ENCODE peak calls at places on chromosomes 5 and 9, in seven cellular contexts. N is GM23338, S is brain microvascular endothelial cell, M is omental fat pad, V is gastrocnemius medialis, G is lower lobe of right lung, Q is WERI-Rb-1. U is an unnamed sample.

GRCh38 chr5:124232517-124232916 is 513.9 kb downstream of the ZNF608 start:
- DNase-seq in N (no peak), S (no peak), M (no peak), V (no peak), G (no peak), Q (no peak), U (no peak)

GRCh38 chr9:2198956-2199635 is 183.9 kb downstream of the SMARCA2 start:
- DNase-seq in N (no peak), S (no peak), M (no peak), V (no peak), G (no peak), Q (no peak), U (no peak)

GRCh38 chr9:115022760-115023434 is 92.5 kb upstream of the TNFSF8 start:
- DNase-seq in N (no peak), S (peak), M (no peak), V (no peak), G (no peak), Q (no peak), U (no peak)

GRCh38 chr5:56514246-56514645 is 281.1 kb upstream of the ANKRD55 start:
- DNase-seq in N (peak), S (no peak), M (no peak), V (no peak), G (no peak), Q (peak), U (no peak)

GRCh38 chr5:157025093-157025698 is 33.7 kb downstream of the HAVCR1 start:
- DNase-seq in N (no peak), S (no peak), M (no peak), V (peak), G (no peak), Q (no peak), U (no peak)

GRCh38 chr9:125593581-125593980 is 113.4 kb downstream of the MAPKAP1 start:
- DNase-seq in N (no peak), S (no peak), M (no peak), V (no peak), G (no peak), Q (no peak), U (no peak)

GRCh38 chr5:97838214-97838613 is 655.2 kb upstream of the RIOK2 start:
- DNase-seq in N (no peak), S (peak), M (no peak), V (no peak), G (no peak), Q (no peak), U (no peak)

GRCh38 chr9:134681061-134681661 is 39.6 kb downstream of the COL5A1 start:
- DNase-seq in N (no peak), S (peak), M (no peak), V (no peak), G (no peak), Q (no peak), U (no peak)

GRCh38 chr5:167626341-167627118 is 664.9 kb upstream of the WWC1 start:
- DNase-seq in N (no peak), S (no peak), M (no peak), V (no peak), G (no peak), Q (no peak), U (no peak)

GRCh38 chr5:180208435-180209081 is 453 bp downstream of the RASGEF1C start:
- DNase-seq in N (peak), S (no peak), M (no peak), V (no peak), G (no peak), Q (peak), U (no peak)

GRCh38 chr9:136539427-136540412 is 6.1 kb downstream of the NOTCH1 start:
- DNase-seq in N (peak), S (peak), M (peak), V (peak), G (peak), Q (no peak), U (no peak)

GRCh38 chr9:89592963-89593775 is 11.6 kb upstream of the GADD45G start:
- DNase-seq in N (peak), S (peak), M (no peak), V (no peak), G (no peak), Q (peak), U (no peak)

GRCh38 chr5:78287833-78288232 is 6.7 kb downstream of the AP3B1 start:
- DNase-seq in N (no peak), S (peak), M (no peak), V (no peak), G (no peak), Q (no peak), U (no peak)

GRCh38 chr5:18072600-18072999 is 438.3 kb downstream of the TAF11L14 start:
- DNase-seq in N (no peak), S (no peak), M (no peak), V (no peak), G (no peak), Q (no peak), U (no peak)
- TF ChIP-seq CTCF in N (no peak), S (no peak), M (no peak), V (no peak), G (no peak), Q (no peak), U (no peak)

GRCh38 chr9:94167055-94167346 is 82.7 kb downstream of the PTPDC1 start:
- DNase-seq in N (peak), S (no peak), M (peak), V (no peak), G (no peak), Q (no peak), U (no peak)
- TF ChIP-seq CTCF in N (no peak), S (peak), M (no peak), V (no peak), G (no peak), Q (no peak), U (no peak)

GRCh38 chr5:149238540-149238939 is 33.1 kb upstream of the AFAP1L1 start:
- DNase-seq in N (no peak), S (no peak), M (no peak), V (no peak), G (no peak), Q (no peak), U (no peak)
- TF ChIP-seq CTCF in N (no peak), S (peak), M (no peak), V (no peak), G (no peak), Q (no peak), U (no peak)

GRCh38 chr9:111812337-111812736 is 17.6 kb upstream of the SHOC1 start:
- DNase-seq in N (no peak), S (no peak), M (no peak), V (no peak), G (no peak), Q (no peak), U (no peak)
- TF ChIP-seq CTCF in N (no peak), S (no peak), M (no peak), V (no peak), G (no peak), Q (no peak), U (no peak)

GRCh38 chr5:60417500-60418181 is 282.3 kb downstream of the DEPDC1B start:
- DNase-seq in N (no peak), S (no peak), M (no peak), V (no peak), G (no peak), Q (no peak), U (no peak)

GRCh38 chr5:60410427-60410826 is 289.5 kb downstream of the DEPDC1B start:
- DNase-seq in N (no peak), S (peak), M (no peak), V (no peak), G (no peak), Q (no peak), U (no peak)

GRCh38 chr5:60415443-60415842 is 284.5 kb downstream of the DEPDC1B start:
- DNase-seq in N (no peak), S (no peak), M (no peak), V (no peak), G (no peak), Q (no peak), U (no peak)
- TF ChIP-seq CTCF in N (no peak), S (no peak), M (no peak), V (no peak), G (no peak), Q (no peak), U (no peak)

GRCh38 chr9:93059960-93060591 is 1.6 kb downstream of the SUSD3 start:
- DNase-seq in N (peak), S (no peak), M (no peak), V (no peak), G (peak), Q (no peak), U (no peak)

GRCh38 chr9:93060746-93061259 is 2.3 kb downstream of the SUSD3 start:
- DNase-seq in N (no peak), S (no peak), M (no peak), V (no peak), G (peak), Q (no peak), U (no peak)

GRCh38 chr9:93062364-93062763 is 3.9 kb downstream of the SUSD3 start:
- DNase-seq in N (peak), S (no peak), M (no peak), V (no peak), G (peak), Q (peak), U (no peak)

GRCh38 chr9:93061260-93061751 is 2.8 kb downstream of the SUSD3 start:
- DNase-seq in N (no peak), S (no peak), M (no peak), V (no peak), G (no peak), Q (no peak), U (no peak)

GRCh38 chr9:93061791-93062299 is 3.3 kb downstream of the SUSD3 start:
- DNase-seq in N (peak), S (no peak), M (no peak), V (no peak), G (peak), Q (peak), U (no peak)
- TF ChIP-seq CTCF in N (no peak), S (no peak), M (no peak), V (no peak), G (no peak), Q (peak), U (no peak)

DNA sequence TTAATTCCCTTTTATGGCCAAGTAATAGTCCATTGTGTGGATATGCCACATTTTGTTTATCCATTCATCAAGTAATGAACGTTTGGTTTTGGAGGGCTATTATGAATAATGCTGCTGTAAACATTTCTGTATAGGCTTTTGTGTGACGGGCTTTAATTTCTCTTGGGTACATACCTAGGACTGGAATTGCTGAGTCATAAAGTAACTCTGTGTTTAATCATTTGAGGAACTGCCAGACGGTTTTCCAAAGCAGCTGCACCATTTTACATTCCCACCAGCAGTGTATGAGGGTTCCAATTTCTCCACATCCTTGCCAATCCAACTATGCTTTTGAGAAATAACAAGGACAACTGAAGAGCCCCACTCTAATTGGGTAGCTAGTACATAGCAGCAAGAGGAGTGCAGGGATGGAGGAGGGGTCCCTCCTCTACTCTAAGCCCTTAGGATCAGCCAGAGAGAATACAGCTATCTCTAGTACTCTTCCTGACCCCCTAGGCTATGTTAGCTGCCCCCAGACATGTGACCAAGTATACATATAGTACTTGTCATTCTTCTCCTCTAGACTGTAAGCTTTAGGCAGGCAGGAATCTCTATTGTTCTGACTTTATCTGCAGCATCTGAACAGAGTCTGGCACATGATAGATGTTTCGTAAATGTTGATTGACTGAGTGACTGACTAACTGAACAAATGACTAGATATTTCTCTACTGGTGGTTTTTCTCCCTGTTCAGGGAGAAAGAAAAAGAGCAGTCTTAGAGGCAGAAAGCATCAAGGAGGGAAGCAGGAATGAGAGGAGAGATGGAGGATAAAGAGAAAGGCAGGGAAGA is 22.1 kb upstream of the MATR3 start:
- DNase-seq in N (no peak), S (peak), M (no peak), V (no peak), G (no peak), Q (no peak), U (no peak)
- TF ChIP-seq CTCF in N (no peak), S (no peak), M (no peak), V (no peak), G (no peak), Q (no peak), U (no peak)

U was measured in mesothelial cell of epicardium.